ENCODE peak calls at places on chromosomes 13 and 19, in ten cellular contexts. A, F, J, R, L, W, U, D, T and S are unnamed samples.

GRCh38 chr13:46489586-46490023 is 63.4 kb upstream of the LRCH1 start:
- DNase-seq in A (no peak), F (no peak), J (no peak), R (no peak), L (peak; percentile 96), W (peak; percentile 82), U (no peak), D (no peak), T (no peak), S (no peak)

GRCh38 chr19:10612515-10613119 is 12.7 kb upstream of the SLC44A2 start:
- DNase-seq in A (peak; percentile 77), F (peak; percentile 65), J (peak; percentile 94), R (peak; percentile 86), L (peak; percentile 35), W (peak; percentile 26), U (peak; percentile 96), D (no peak), T (peak; percentile 67), S (peak; percentile 94)

GRCh38 chr13:41668130-41668757 is 210.9 kb downstream of the RGCC start:
- DNase-seq in A (peak; percentile 58), F (no peak), J (peak; percentile 53), R (no peak), L (peak; percentile 93), W (peak; percentile 85), U (peak; percentile 45), D (peak; percentile 21), T (peak; percentile 61), S (no peak)

GRCh38 chr19:12778020-12778904 is 2.9 kb upstream of the HOOK2 start:
- DNase-seq in A (peak; percentile 75), F (no peak), J (peak; percentile 91), R (peak; percentile 78), L (peak; percentile 88), W (peak; percentile 72), U (peak; percentile 79), D (peak; percentile 31), T (peak; percentile 74), S (peak; percentile 90)

GRCh38 chr19:57099199-57099661 is 20.6 kb upstream of the USP29 start:
- DNase-seq in A (peak; percentile 54), F (no peak), J (peak; percentile 8), R (peak; percentile 75), L (peak; percentile 86), W (peak; percentile 10), U (peak; percentile 49), D (no peak), T (peak; percentile 47), S (peak; percentile 88)

GRCh38 chr13:48236528-48237353 is 3.7 kb downstream of the ITM2B start:
- DNase-seq in A (no peak), F (no peak), J (no peak), R (no peak), L (peak; percentile 45), W (no peak), U (no peak), D (peak; percentile 25), T (no peak), S (no peak)

GRCh38 chr13:27953671-27954405 is 15.3 kb downstream of the CDX2 start:
- DNase-seq in A (peak; percentile 66), F (peak; percentile 43), J (peak; percentile 83), R (peak; percentile 74), L (peak; percentile 87), W (peak; percentile 14), U (peak; percentile 88), D (no peak), T (peak; percentile 88), S (peak; percentile 88)

GRCh38 chr19:16193466-16193865 is 4.2 kb upstream of the AP1M1 start:
- DNase-seq in A (no peak), F (no peak), J (no peak), R (no peak), L (no peak), W (no peak), U (peak; percentile 79), D (no peak), T (no peak), S (no peak)

GRCh38 chr19:38695832-38696732 is 48.2 kb downstream of the CAPN12 start:
- DNase-seq in A (no peak), F (no peak), J (no peak), R (no peak), L (no peak), W (no peak), U (no peak), D (no peak), T (no peak), S (no peak)

GRCh38 chr19:38695319-38695683 is 47.9 kb downstream of the ACTN4 start:
- DNase-seq in A (no peak), F (no peak), J (no peak), R (no peak), L (no peak), W (no peak), U (no peak), D (no peak), T (no peak), S (no peak)

GRCh38 chr19:38692458-38693379 is 45.3 kb downstream of the ACTN4 start:
- DNase-seq in A (no peak), F (no peak), J (no peak), R (no peak), L (peak; percentile 35), W (no peak), U (no peak), D (no peak), T (no peak), S (no peak)

GRCh38 chr19:38691938-38692457 is 44.5 kb downstream of the ACTN4 start:
- DNase-seq in A (peak; percentile 55), F (no peak), J (no peak), R (no peak), L (peak; percentile 97), W (peak; percentile 97), U (no peak), D (no peak), T (peak; percentile 51), S (peak; percentile 76)

DNA sequence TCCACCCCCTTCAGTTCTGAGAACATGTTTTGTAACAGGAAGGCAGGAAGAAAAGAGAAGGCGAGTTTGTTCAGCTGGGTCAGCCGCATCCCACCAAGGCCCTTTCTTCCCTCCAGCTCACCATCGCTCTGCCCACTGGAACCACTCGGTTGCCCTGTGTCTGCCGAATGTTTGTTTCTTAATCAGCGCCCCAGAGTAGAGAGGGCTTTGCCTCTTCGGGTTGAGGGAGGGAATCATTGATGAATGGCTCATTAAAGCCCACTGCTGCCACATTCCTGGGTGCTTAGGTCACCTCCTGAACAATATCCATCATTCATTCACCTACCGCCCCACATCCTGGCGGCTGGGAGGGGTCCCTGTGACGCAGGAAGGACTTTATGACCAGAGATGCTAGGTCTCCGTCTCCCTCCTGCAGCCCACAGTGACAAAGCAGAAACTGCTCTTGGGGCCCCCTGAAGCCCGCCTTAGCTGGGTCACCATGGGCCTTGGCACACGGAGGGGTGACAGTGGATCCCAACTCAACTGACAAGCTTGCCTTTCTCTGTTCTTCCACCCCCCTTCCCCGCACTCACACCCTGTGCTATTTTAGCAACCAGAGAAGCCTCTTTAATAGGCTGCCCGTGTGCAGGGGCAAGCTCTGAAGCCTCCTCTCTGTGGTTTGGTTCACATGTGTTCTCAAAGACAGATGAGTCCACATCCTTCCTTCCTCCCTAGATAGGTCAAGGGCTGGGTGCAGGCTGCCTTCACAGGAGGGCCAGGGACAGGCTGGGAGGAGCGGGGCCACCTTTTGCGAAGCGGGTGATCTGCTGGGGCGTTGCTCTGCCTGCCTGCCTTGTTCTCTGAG is 46.2 kb downstream of the ACTN4 start:
- DNase-seq in A (no peak), F (no peak), J (peak; percentile 56), R (no peak), L (peak; percentile 79), W (peak; percentile 90), U (no peak), D (no peak), T (no peak), S (peak; percentile 66)
- H3K4me1 ChIP-seq in A (peaks cover 24% of the 10 kb centered on the region), F (peaks cover 71% of the 10 kb centered on the region), J (no peaks in the 10 kb centered on the region), R (peaks cover 98% of the 10 kb centered on the region), L (peaks cover 48% of the 10 kb centered on the region), W (peaks cover 48% of the 10 kb centered on the region), U (peaks cover 83% of the 10 kb centered on the region), D (peaks cover 10% of the 10 kb centered on the region), T (peaks cover 75% of the 10 kb centered on the region), S (peaks cover 45% of the 10 kb centered on the region)

GRCh38 chr19:9295411-9295849 is 14.2 kb downstream of the ZNF699 start:
- DNase-seq in A (no peak), F (no peak), J (no peak), R (no peak), L (no peak), W (peak; percentile 14), U (no peak), D (no peak), T (no peak), S (no peak)
- H3K9me3 ChIP-seq in A (peaks cover 40% of the 10 kb centered on the region), F (peaks cover 98% of the 10 kb centered on the region), J (no peaks in the 10 kb centered on the region), R (peaks cover 14% of the 10 kb centered on the region), L (peaks cover 26% of the 10 kb centered on the region), W (peaks cover 39% of the 10 kb centered on the region), U (peaks cover 80% of the 10 kb centered on the region), D (peaks cover 37% of the 10 kb centered on the region), T (peaks cover 100% of the 10 kb centered on the region), S (peaks cover 20% of the 10 kb centered on the region)

DNA sequence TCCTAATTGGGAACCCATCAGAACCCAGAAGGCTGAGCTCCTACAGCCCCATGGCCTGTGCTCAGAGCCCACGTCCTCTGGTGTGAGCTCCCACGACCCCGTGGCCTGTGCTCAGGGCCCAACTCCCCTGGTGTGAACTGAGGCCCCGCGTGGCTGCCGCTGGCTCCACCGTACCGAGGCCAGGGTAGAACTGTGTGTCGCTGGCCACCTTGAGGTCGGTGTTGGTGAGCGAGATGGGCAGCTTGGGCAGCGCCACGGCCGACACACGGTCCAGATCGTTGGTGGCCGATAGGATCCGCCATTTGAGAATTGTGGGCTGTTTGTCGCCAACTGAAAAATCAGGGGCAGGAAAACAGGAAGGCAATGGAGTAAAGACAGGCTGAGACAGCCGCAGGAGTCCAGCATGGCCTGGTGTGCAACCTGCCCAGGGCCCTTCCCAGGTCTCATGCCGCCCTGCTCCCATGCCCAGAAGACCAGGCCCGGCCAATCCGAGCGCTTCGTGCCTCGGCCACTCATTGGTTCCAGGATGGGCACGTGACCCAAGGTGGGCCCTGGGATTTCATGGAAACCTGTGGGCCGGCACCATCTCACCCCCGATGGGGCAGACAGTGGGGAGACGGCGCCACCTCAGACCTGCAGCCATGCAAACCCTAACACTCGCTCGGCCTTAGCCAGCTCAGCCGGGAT is 11.5 kb downstream of the MED16 start:
- DNase-seq in A (no peak), F (no peak), J (no peak), R (no peak), L (no peak), W (no peak), U (no peak), D (no peak), T (no peak), S (no peak)
- H3K4me1 ChIP-seq in A (no peaks in the 10 kb centered on the region), F (no peaks in the 10 kb centered on the region), J (no peaks in the 10 kb centered on the region), R (no peaks in the 10 kb centered on the region), L (no peaks in the 10 kb centered on the region), W (no peaks in the 10 kb centered on the region), U (no peaks in the 10 kb centered on the region), D (no peaks in the 10 kb centered on the region), T (no peaks in the 10 kb centered on the region), S (no peaks in the 10 kb centered on the region)

DNA sequence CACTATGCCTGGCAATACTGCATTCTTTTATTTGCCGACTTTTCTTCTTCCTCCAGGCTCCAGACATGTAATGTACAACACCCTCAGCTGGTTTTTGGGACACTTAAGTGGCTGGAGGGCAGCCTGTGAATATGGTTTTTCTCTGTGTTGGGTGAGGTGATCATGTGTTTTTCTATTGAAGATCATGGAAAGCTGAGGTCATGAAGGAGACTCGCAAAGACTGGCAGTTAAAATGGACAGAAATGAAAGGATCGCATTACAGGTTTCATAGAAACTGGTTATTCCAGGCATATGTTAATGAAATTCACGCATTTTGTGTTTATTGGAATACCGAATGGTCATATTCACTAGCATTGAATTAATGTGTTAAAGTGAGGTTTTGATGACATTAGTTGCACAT is 85.2 kb upstream of the RNF113B start:
- DNase-seq in A (no peak), F (no peak), J (no peak), R (no peak), L (no peak), W (no peak), U (no peak), D (no peak), T (no peak), S (no peak)
- H3K9me3 ChIP-seq in A (no peaks in the 10 kb centered on the region), F (no peaks in the 10 kb centered on the region), J (no peaks in the 10 kb centered on the region), R (no peaks in the 10 kb centered on the region), L (no peaks in the 10 kb centered on the region), W (no peaks in the 10 kb centered on the region), U (no peaks in the 10 kb centered on the region), D (no peaks in the 10 kb centered on the region), T (no peaks in the 10 kb centered on the region), S (no peaks in the 10 kb centered on the region)

GRCh38 chr13:43019811-43020210 is 3.6 kb upstream of the DNAJC15 start:
- DNase-seq in A (no peak), F (no peak), J (no peak), R (no peak), L (no peak), W (no peak), U (no peak), D (no peak), T (no peak), S (no peak)
- H3K4me1 ChIP-seq in A (peaks cover 5% of the 10 kb centered on the region), F (peaks cover under 1% of the 10 kb centered on the region), J (no peaks in the 10 kb centered on the region), R (peaks cover 16% of the 10 kb centered on the region), L (no peaks in the 10 kb centered on the region), W (peaks cover 6% of the 10 kb centered on the region), U (no peaks in the 10 kb centered on the region), D (peaks cover 5% of the 10 kb centered on the region), T (no peaks in the 10 kb centered on the region), S (peaks cover 3% of the 10 kb centered on the region)